ENCODE peak calls at places on chromosome 2, in eight cellular contexts. O is WTC11; F is stimulated activated CD4-positive, alpha-beta T cell treated with anti-CD3 and anti-CD28 coated beads, Interleukin-2, amount 100 ng/mL, for 4 hours; A is anterior cingulate cortex; D is A172; H is naive B cell; R is RWPE1; V is fibroblast of villous mesenchyme. Y is an unnamed sample.

GRCh38 chr2:64659252-64659651 is 5.5 kb upstream of the SERTAD2 start:
- DNase-seq in H (no peak), F (no peak), A (no peak), V (no peak), D (no peak), R (no peak), O (no peak), Y (no peak)

GRCh38 chr2:111121028-111121872 is 536 bp downstream of the BCL2L11 start:
- DNase-seq in D (no peak), H (peak; percentile 69), A (no peak), V (peak; percentile 42), R (peak; percentile 27), F (no peak), O (peak; percentile 48), Y (peak; percentile 43)

GRCh38 chr2:144479138-144479537 is 40.8 kb downstream of the ZEB2 start:
- DNase-seq in H (no peak), A (no peak), O (peak; percentile 53), F (no peak), D (no peak), R (no peak), V (peak; percentile 55), Y (no peak)

GRCh38 chr2:24123212-24124002 is at the start of the genes FAM228B and PFN4:
- DNase-seq in D (peak; percentile 73), A (peak; percentile 88), O (peak; percentile 73), F (peak; percentile 32), R (peak; percentile 79), V (peak; percentile 85), H (peak; percentile 83), Y (peak; percentile 89)

GRCh38 chr2:140442319-140442718 is 1662.1 kb upstream of the NXPH2 start:
- DNase-seq in A (no peak), H (no peak), D (peak; percentile 32), O (no peak), V (no peak), F (no peak), R (no peak), Y (no peak)

GRCh38 chr2:172535119-172535518 is 20.8 kb upstream of the PDK1 start:
- DNase-seq in H (no peak), D (no peak), R (no peak), O (no peak), V (no peak), F (no peak), A (no peak), Y (no peak)

GRCh38 chr2:151111599-151112278 is 149.9 kb downstream of the RBM43 start:
- DNase-seq in R (peak; percentile 66), V (peak; percentile 62), O (no peak), A (no peak), D (peak; percentile 76), H (no peak), F (no peak), Y (no peak)

GRCh38 chr2:46749042-46749461 is 166.6 kb downstream of the MCFD2 start:
- DNase-seq in H (no peak), A (no peak), O (no peak), F (no peak), R (peak; percentile 65), D (peak; percentile 18), V (peak; percentile 85), Y (peak; percentile 10)

GRCh38 chr2:132754867-132755472 is 85.0 kb upstream of the LYPD1 start:
- DNase-seq in V (no peak), D (no peak), H (no peak), O (no peak), R (no peak), F (no peak), A (no peak), Y (no peak)

GRCh38 chr2:66587216-66587615 is 152.3 kb downstream of the MEIS1 start:
- DNase-seq in F (no peak), V (peak; percentile 53), O (peak; percentile 71), A (no peak), H (no peak), R (no peak), D (peak; percentile 75), Y (no peak)

GRCh38 chr2:131535526-131535925 is 7.8 kb downstream of the CCDC74A start:
- DNase-seq in F (no peak), H (no peak), D (no peak), A (no peak), O (no peak), R (no peak), V (no peak), Y (no peak)

GRCh38 chr2:231470246-231470900 is 6.1 kb upstream of the NCL start:
- DNase-seq in O (no peak), A (no peak), H (no peak), R (no peak), D (no peak), F (no peak), V (no peak), Y (no peak)

GRCh38 chr2:126766897-126767296 is 110.9 kb downstream of the GYPC start:
- DNase-seq in V (no peak), O (no peak), H (no peak), R (no peak), D (no peak), A (no peak), F (no peak), Y (no peak)

GRCh38 chr2:152513681-152514080 is 178.7 kb downstream of the FMNL2 start:
- DNase-seq in D (peak; percentile 83), H (no peak), A (no peak), F (no peak), O (no peak), V (no peak), R (peak; percentile 63), Y (no peak)

GRCh38 chr2:219629976-219630695 is 2.7 kb downstream of the SLC4A3 start:
- DNase-seq in D (no peak), R (no peak), A (no peak), O (no peak), H (no peak), V (no peak), F (no peak), Y (peak; percentile 76)

GRCh38 chr2:96970248-96970875 is 16.0 kb downstream of the FAM178B start:
- DNase-seq in F (no peak), A (no peak), H (no peak), V (no peak), O (no peak), R (no peak), D (no peak), Y (no peak)

GRCh38 chr2:9288681-9289338 is 82.2 kb downstream of the ASAP2 start:
- DNase-seq in A (no peak), H (no peak), F (no peak), O (no peak), D (peak; percentile 68), V (no peak), R (no peak), Y (peak; percentile 25)

GRCh38 chr2:195759877-195760276 is 102.9 kb downstream of the SLC39A10 start:
- DNase-seq in O (no peak), D (no peak), H (no peak), V (no peak), R (no peak), A (no peak), F (no peak), Y (no peak)

GRCh38 chr2:238092486-238093035 is 7.6 kb upstream of the ESPNL start:
- DNase-seq in A (no peak), H (no peak), D (no peak), O (no peak), F (no peak), V (no peak), R (no peak), Y (no peak)

GRCh38 chr2:165746501-165746900 is 47.5 kb downstream of the GALNT3 start:
- DNase-seq in O (no peak), H (no peak), A (no peak), R (no peak), D (peak; percentile 5), F (no peak), V (no peak), Y (no peak)

Y was measured in H54.